ENCODE peak calls at places on chromosomes 11 and 22, in ten cellular contexts. One of them, this sample, is unnamed.

GRCh38 chr11:35539781-35540281 is 14.4 kb upstream of the PAMR1 start:
- DNase-seq in A549: no peak
- DNase-seq in esophagus squamous epithelium: no peak
- DNase-seq in trophoblast cell: peak; percentile 63
- DNase-seq in mucosa of descending colon: peak; percentile 32
- DNase-seq in HFF-Myc: peak; percentile 77
- DNase-seq in Panc1: no peak
- DNase-seq in CD4-positive, alpha-beta memory T cell: no peak
- DNase-seq in lower leg skin: peak; percentile 92
- DNase-seq in naive thymus-derived CD4-positive, alpha-beta T cell: no peak
- DNase-seq in this sample: peak; percentile 78

GRCh38 chr11:120316880-120317688 is 8.0 kb upstream of the TLCD5 start:
- DNase-seq in A549: no peak
- DNase-seq in esophagus squamous epithelium: no peak
- DNase-seq in trophoblast cell: peak; percentile 61
- DNase-seq in mucosa of descending colon: peak; percentile 91
- DNase-seq in HFF-Myc: no peak
- DNase-seq in Panc1: no peak
- DNase-seq in CD4-positive, alpha-beta memory T cell: no peak
- DNase-seq in lower leg skin: peak; percentile 93
- DNase-seq in naive thymus-derived CD4-positive, alpha-beta T cell: no peak
- DNase-seq in this sample: peak; percentile 61

GRCh38 chr11:44515085-44515484 is 50.4 kb upstream of the CD82 start:
- DNase-seq in A549: no peak
- DNase-seq in esophagus squamous epithelium: no peak
- DNase-seq in trophoblast cell: peak; percentile 86
- DNase-seq in mucosa of descending colon: no peak
- DNase-seq in HFF-Myc: no peak
- DNase-seq in Panc1: no peak
- DNase-seq in CD4-positive, alpha-beta memory T cell: no peak
- DNase-seq in lower leg skin: no peak
- DNase-seq in naive thymus-derived CD4-positive, alpha-beta T cell: no peak
- DNase-seq in this sample: no peak

GRCh38 chr11:41400124-41400523 is 59.3 kb downstream of the LRRC4C start:
- DNase-seq in A549: no peak
- DNase-seq in esophagus squamous epithelium: no peak
- DNase-seq in trophoblast cell: no peak
- DNase-seq in mucosa of descending colon: no peak
- DNase-seq in HFF-Myc: no peak
- DNase-seq in Panc1: no peak
- DNase-seq in CD4-positive, alpha-beta memory T cell: no peak
- DNase-seq in lower leg skin: no peak
- DNase-seq in naive thymus-derived CD4-positive, alpha-beta T cell: no peak
- DNase-seq in this sample: no peak

GRCh38 chr22:39444937-39445465 is 11.8 kb upstream of the MGAT3 start:
- DNase-seq in A549: no peak
- DNase-seq in esophagus squamous epithelium: no peak
- DNase-seq in trophoblast cell: no peak
- DNase-seq in mucosa of descending colon: no peak
- DNase-seq in HFF-Myc: no peak
- DNase-seq in Panc1: no peak
- DNase-seq in CD4-positive, alpha-beta memory T cell: no peak
- DNase-seq in lower leg skin: no peak
- DNase-seq in naive thymus-derived CD4-positive, alpha-beta T cell: no peak
- DNase-seq in this sample: no peak

GRCh38 chr11:87460842-87461637 is 423.3 kb downstream of the TMEM135 start:
- DNase-seq in A549: no peak
- DNase-seq in esophagus squamous epithelium: no peak
- DNase-seq in trophoblast cell: no peak
- DNase-seq in mucosa of descending colon: no peak
- DNase-seq in HFF-Myc: no peak
- DNase-seq in Panc1: no peak
- DNase-seq in CD4-positive, alpha-beta memory T cell: no peak
- DNase-seq in lower leg skin: no peak
- DNase-seq in naive thymus-derived CD4-positive, alpha-beta T cell: no peak
- DNase-seq in this sample: no peak

GRCh38 chr22:26669060-26669481 is 11.7 kb downstream of the MIAT start:
- DNase-seq in A549: no peak
- DNase-seq in esophagus squamous epithelium: no peak
- DNase-seq in trophoblast cell: peak; percentile 3
- DNase-seq in mucosa of descending colon: peak; percentile 36
- DNase-seq in HFF-Myc: peak; percentile 75
- DNase-seq in Panc1: no peak
- DNase-seq in CD4-positive, alpha-beta memory T cell: no peak
- DNase-seq in lower leg skin: no peak
- DNase-seq in naive thymus-derived CD4-positive, alpha-beta T cell: no peak
- DNase-seq in this sample: no peak

GRCh38 chr22:37696657-37697539 is at the start of gene TRIOBP:
- DNase-seq in A549: peak; percentile 77
- DNase-seq in esophagus squamous epithelium: peak; percentile 40
- DNase-seq in trophoblast cell: peak; percentile 96
- DNase-seq in mucosa of descending colon: peak; percentile 94
- DNase-seq in HFF-Myc: peak; percentile 89
- DNase-seq in Panc1: no peak
- DNase-seq in CD4-positive, alpha-beta memory T cell: peak; percentile 83
- DNase-seq in lower leg skin: peak; percentile 98
- DNase-seq in naive thymus-derived CD4-positive, alpha-beta T cell: peak; percentile 80
- DNase-seq in this sample: peak; percentile 95

GRCh38 chr22:50604623-50605348 is 4.2 kb downstream of the MAPK8IP2 start:
- DNase-seq in A549: no peak
- DNase-seq in esophagus squamous epithelium: no peak
- DNase-seq in trophoblast cell: no peak
- DNase-seq in mucosa of descending colon: no peak
- DNase-seq in HFF-Myc: no peak
- DNase-seq in Panc1: no peak
- DNase-seq in CD4-positive, alpha-beta memory T cell: no peak
- DNase-seq in lower leg skin: no peak
- DNase-seq in naive thymus-derived CD4-positive, alpha-beta T cell: no peak
- DNase-seq in this sample: no peak

GRCh38 chr11:8683115-8683807 is 669 bp downstream of the RPL27A start:
- DNase-seq in A549: no peak
- DNase-seq in esophagus squamous epithelium: no peak
- DNase-seq in trophoblast cell: peak; percentile 5
- DNase-seq in mucosa of descending colon: no peak
- DNase-seq in HFF-Myc: no peak
- DNase-seq in Panc1: no peak
- DNase-seq in CD4-positive, alpha-beta memory T cell: no peak
- DNase-seq in lower leg skin: peak; percentile 84
- DNase-seq in naive thymus-derived CD4-positive, alpha-beta T cell: no peak
- DNase-seq in this sample: no peak

GRCh38 chr11:120188831-120189455 is 21.9 kb upstream of the OAF start:
- DNase-seq in A549: no peak
- DNase-seq in esophagus squamous epithelium: no peak
- DNase-seq in trophoblast cell: no peak
- DNase-seq in mucosa of descending colon: no peak
- DNase-seq in HFF-Myc: no peak
- DNase-seq in Panc1: no peak
- DNase-seq in CD4-positive, alpha-beta memory T cell: no peak
- DNase-seq in lower leg skin: peak; percentile 70
- DNase-seq in naive thymus-derived CD4-positive, alpha-beta T cell: no peak
- DNase-seq in this sample: peak; percentile 29

DNA sequence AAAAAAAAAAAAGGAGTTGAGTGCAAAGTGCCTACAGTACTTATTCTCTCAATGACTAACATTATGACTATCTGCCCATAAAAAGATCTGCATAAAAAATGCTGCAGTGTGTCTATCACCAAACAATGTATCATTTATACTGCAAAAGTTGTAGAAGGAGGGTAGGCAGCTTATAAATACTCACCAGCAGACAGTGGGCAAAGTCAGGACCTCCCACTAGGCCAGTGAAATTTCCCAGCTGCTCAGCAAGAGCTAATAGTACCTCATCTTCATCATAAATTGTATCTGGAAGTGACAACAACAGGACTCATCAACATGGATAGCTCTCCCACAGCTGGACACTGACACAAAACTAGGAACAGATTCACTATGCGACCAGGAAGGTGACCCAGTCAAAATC is 1.6 kb downstream of the PPP2R1B start:
- DNase-seq in A549: no peak
- DNase-seq in esophagus squamous epithelium: no peak
- DNase-seq in trophoblast cell: no peak
- DNase-seq in mucosa of descending colon: no peak
- DNase-seq in HFF-Myc: no peak
- DNase-seq in Panc1: no peak
- DNase-seq in CD4-positive, alpha-beta memory T cell: no peak
- DNase-seq in lower leg skin: no peak
- DNase-seq in naive thymus-derived CD4-positive, alpha-beta T cell: no peak
- DNase-seq in this sample: no peak
- H3K4me3 ChIP-seq in A549: peak overlapping the region; percentile 97
- H3K4me3 ChIP-seq in esophagus squamous epithelium: peak overlapping the region; percentile 73
- H3K4me3 ChIP-seq in trophoblast cell: no peak overlapping the region
- H3K4me3 ChIP-seq in mucosa of descending colon: no peak overlapping the region
- H3K4me3 ChIP-seq in HFF-Myc: peak overlapping the region; percentile 88
- H3K4me3 ChIP-seq in Panc1: peak overlapping the region; percentile 88
- H3K4me3 ChIP-seq in CD4-positive, alpha-beta memory T cell: peak overlapping the region; percentile 92
- H3K4me3 ChIP-seq in lower leg skin: no peak overlapping the region
- H3K4me3 ChIP-seq in naive thymus-derived CD4-positive, alpha-beta T cell: peak overlapping the region; percentile 95
- H3K4me3 ChIP-seq in this sample: peak overlapping the region; percentile 81

GRCh38 chr11:128497057-128497957 is 90.1 kb downstream of the ETS1 start:
- DNase-seq in A549: peak; percentile 47
- DNase-seq in esophagus squamous epithelium: no peak
- DNase-seq in trophoblast cell: no peak
- DNase-seq in mucosa of descending colon: no peak
- DNase-seq in HFF-Myc: peak; percentile 100
- DNase-seq in Panc1: peak; percentile 95
- DNase-seq in CD4-positive, alpha-beta memory T cell: no peak
- DNase-seq in lower leg skin: no peak
- DNase-seq in naive thymus-derived CD4-positive, alpha-beta T cell: no peak
- DNase-seq in this sample: peak; percentile 50
- H3K4me3 ChIP-seq in A549: peak overlapping the region; percentile 12
- H3K4me3 ChIP-seq in esophagus squamous epithelium: peak overlapping the region; percentile 45
- H3K4me3 ChIP-seq in trophoblast cell: no peak overlapping the region
- H3K4me3 ChIP-seq in mucosa of descending colon: no peak overlapping the region
- H3K4me3 ChIP-seq in HFF-Myc: peak overlapping the region; percentile 19
- H3K4me3 ChIP-seq in Panc1: peak overlapping the region; percentile 13
- H3K4me3 ChIP-seq in CD4-positive, alpha-beta memory T cell: peak overlapping the region; percentile 47
- H3K4me3 ChIP-seq in lower leg skin: no peak overlapping the region
- H3K4me3 ChIP-seq in naive thymus-derived CD4-positive, alpha-beta T cell: peak overlapping the region; percentile 36
- H3K4me3 ChIP-seq in this sample: peak overlapping the region; percentile 8

GRCh38 chr11:64339754-64340408 is at the start of gene CCDC88B:
- DNase-seq in A549: no peak
- DNase-seq in esophagus squamous epithelium: peak; percentile 50
- DNase-seq in trophoblast cell: no peak
- DNase-seq in mucosa of descending colon: peak; percentile 75
- DNase-seq in HFF-Myc: no peak
- DNase-seq in Panc1: no peak
- DNase-seq in CD4-positive, alpha-beta memory T cell: peak; percentile 89
- DNase-seq in lower leg skin: peak; percentile 95
- DNase-seq in naive thymus-derived CD4-positive, alpha-beta T cell: peak; percentile 87
- DNase-seq in this sample: peak; percentile 78
- H3K4me3 ChIP-seq in A549: no peak within 1 kb of the TSS
- H3K4me3 ChIP-seq in esophagus squamous epithelium: peak within 1 kb of the TSS; percentile 56
- H3K4me3 ChIP-seq in trophoblast cell: no peak within 1 kb of the TSS
- H3K4me3 ChIP-seq in mucosa of descending colon: no peak within 1 kb of the TSS
- H3K4me3 ChIP-seq in HFF-Myc: no peak within 1 kb of the TSS
- H3K4me3 ChIP-seq in Panc1: no peak within 1 kb of the TSS
- H3K4me3 ChIP-seq in CD4-positive, alpha-beta memory T cell: peak within 1 kb of the TSS; percentile 81
- H3K4me3 ChIP-seq in lower leg skin: no peak within 1 kb of the TSS
- H3K4me3 ChIP-seq in naive thymus-derived CD4-positive, alpha-beta T cell: peak within 1 kb of the TSS; percentile 73
- H3K4me3 ChIP-seq in this sample: peak within 1 kb of the TSS; percentile 14

GRCh38 chr11:57237204-57237681 is at the start of gene APLNR:
- DNase-seq in A549: no peak
- DNase-seq in esophagus squamous epithelium: no peak
- DNase-seq in trophoblast cell: no peak
- DNase-seq in mucosa of descending colon: no peak
- DNase-seq in HFF-Myc: no peak
- DNase-seq in Panc1: no peak
- DNase-seq in CD4-positive, alpha-beta memory T cell: no peak
- DNase-seq in lower leg skin: peak; percentile 62
- DNase-seq in naive thymus-derived CD4-positive, alpha-beta T cell: no peak
- DNase-seq in this sample: no peak
- H3K4me3 ChIP-seq in A549: no peak within 1 kb of the TSS
- H3K4me3 ChIP-seq in esophagus squamous epithelium: peak within 1 kb of the TSS; percentile 39
- H3K4me3 ChIP-seq in trophoblast cell: no peak within 1 kb of the TSS
- H3K4me3 ChIP-seq in mucosa of descending colon: no peak within 1 kb of the TSS
- H3K4me3 ChIP-seq in HFF-Myc: no peak within 1 kb of the TSS
- H3K4me3 ChIP-seq in Panc1: no peak within 1 kb of the TSS
- H3K4me3 ChIP-seq in CD4-positive, alpha-beta memory T cell: no peak within 1 kb of the TSS
- H3K4me3 ChIP-seq in lower leg skin: no peak within 1 kb of the TSS
- H3K4me3 ChIP-seq in naive thymus-derived CD4-positive, alpha-beta T cell: no peak within 1 kb of the TSS
- H3K4me3 ChIP-seq in this sample: no peak within 1 kb of the TSS

GRCh38 chr22:35685731-35686130 is 31.9 kb upstream of the APOL5 start:
- DNase-seq in A549: no peak
- DNase-seq in esophagus squamous epithelium: no peak
- DNase-seq in trophoblast cell: peak; percentile 33
- DNase-seq in mucosa of descending colon: no peak
- DNase-seq in HFF-Myc: no peak
- DNase-seq in Panc1: no peak
- DNase-seq in CD4-positive, alpha-beta memory T cell: no peak
- DNase-seq in lower leg skin: no peak
- DNase-seq in naive thymus-derived CD4-positive, alpha-beta T cell: no peak
- DNase-seq in this sample: no peak
- H3K4me3 ChIP-seq in A549: no peak overlapping the region
- H3K4me3 ChIP-seq in esophagus squamous epithelium: no peak overlapping the region
- H3K4me3 ChIP-seq in trophoblast cell: no peak overlapping the region
- H3K4me3 ChIP-seq in mucosa of descending colon: no peak overlapping the region
- H3K4me3 ChIP-seq in HFF-Myc: no peak overlapping the region
- H3K4me3 ChIP-seq in Panc1: no peak overlapping the region
- H3K4me3 ChIP-seq in CD4-positive, alpha-beta memory T cell: no peak overlapping the region
- H3K4me3 ChIP-seq in lower leg skin: no peak overlapping the region
- H3K4me3 ChIP-seq in naive thymus-derived CD4-positive, alpha-beta T cell: no peak overlapping the region
- H3K4me3 ChIP-seq in this sample: no peak overlapping the region

GRCh38 chr11:396511-396947 is 2.5 kb downstream of the PKP3 start:
- DNase-seq in A549: peak; percentile 71
- DNase-seq in esophagus squamous epithelium: no peak
- DNase-seq in trophoblast cell: peak; percentile 37
- DNase-seq in mucosa of descending colon: no peak
- DNase-seq in HFF-Myc: no peak
- DNase-seq in Panc1: no peak
- DNase-seq in CD4-positive, alpha-beta memory T cell: no peak
- DNase-seq in lower leg skin: no peak
- DNase-seq in naive thymus-derived CD4-positive, alpha-beta T cell: no peak
- DNase-seq in this sample: no peak
- H3K4me3 ChIP-seq in A549: no peak overlapping the region
- H3K4me3 ChIP-seq in esophagus squamous epithelium: peak overlapping the region; percentile 65
- H3K4me3 ChIP-seq in trophoblast cell: no peak overlapping the region
- H3K4me3 ChIP-seq in mucosa of descending colon: no peak overlapping the region
- H3K4me3 ChIP-seq in HFF-Myc: peak overlapping the region; percentile 11
- H3K4me3 ChIP-seq in Panc1: no peak overlapping the region
- H3K4me3 ChIP-seq in CD4-positive, alpha-beta memory T cell: peak overlapping the region; percentile 35
- H3K4me3 ChIP-seq in lower leg skin: no peak overlapping the region
- H3K4me3 ChIP-seq in naive thymus-derived CD4-positive, alpha-beta T cell: no peak overlapping the region
- H3K4me3 ChIP-seq in this sample: peak overlapping the region; percentile 47

GRCh38 chr11:57349491-57350274 is 11.5 kb downstream of the P2RX3 start:
- DNase-seq in A549: peak; percentile 58
- DNase-seq in esophagus squamous epithelium: no peak
- DNase-seq in trophoblast cell: peak; percentile 71
- DNase-seq in mucosa of descending colon: peak; percentile 78
- DNase-seq in HFF-Myc: no peak
- DNase-seq in Panc1: no peak
- DNase-seq in CD4-positive, alpha-beta memory T cell: peak; percentile 34
- DNase-seq in lower leg skin: peak; percentile 93
- DNase-seq in naive thymus-derived CD4-positive, alpha-beta T cell: peak; percentile 26
- DNase-seq in this sample: no peak
- H3K4me3 ChIP-seq in A549: no peak overlapping the region
- H3K4me3 ChIP-seq in esophagus squamous epithelium: no peak overlapping the region
- H3K4me3 ChIP-seq in trophoblast cell: no peak overlapping the region
- H3K4me3 ChIP-seq in mucosa of descending colon: no peak overlapping the region
- H3K4me3 ChIP-seq in HFF-Myc: no peak overlapping the region
- H3K4me3 ChIP-seq in Panc1: no peak overlapping the region
- H3K4me3 ChIP-seq in CD4-positive, alpha-beta memory T cell: no peak overlapping the region
- H3K4me3 ChIP-seq in lower leg skin: no peak overlapping the region
- H3K4me3 ChIP-seq in naive thymus-derived CD4-positive, alpha-beta T cell: no peak overlapping the region
- H3K4me3 ChIP-seq in this sample: no peak overlapping the region